ENCODE peak calls at places on chromosomes 7 and 10, in four cellular contexts. One of them, this sample, is unnamed.

GRCh38 chr10:119687192-119688032 is 36.2 kb downstream of the BAG3 start:
- DNase-seq in activated T-cell treated with anti-CD3 and anti-CD28 coated beads for 1 hour: no peak
- DNase-seq in astrocyte of the spinal cord: peak
- DNase-seq in putamen: no peak
- DNase-seq in this sample: no peak

GRCh38 chr10:131735577-131735976 is 165.2 kb upstream of the PPP2R2D start:
- DNase-seq in activated T-cell treated with anti-CD3 and anti-CD28 coated beads for 1 hour: no peak
- DNase-seq in astrocyte of the spinal cord: no peak
- DNase-seq in putamen: no peak
- DNase-seq in this sample: no peak

GRCh38 chr10:128432423-128432822 is 306.2 kb upstream of the MKI67 start:
- DNase-seq in putamen: no peak
- DNase-seq in activated T-cell treated with anti-CD3 and anti-CD28 coated beads for 1 hour: no peak
- DNase-seq in astrocyte of the spinal cord: no peak
- DNase-seq in this sample: no peak

GRCh38 chr7:135939268-135939667 is 37.9 kb downstream of the MTPN start:
- DNase-seq in putamen: no peak
- DNase-seq in astrocyte of the spinal cord: no peak
- DNase-seq in activated T-cell treated with anti-CD3 and anti-CD28 coated beads for 1 hour: no peak
- DNase-seq in this sample: no peak

GRCh38 chr10:126429275-126429674 is 41.0 kb upstream of the ADAM12 start:
- DNase-seq in putamen: no peak
- DNase-seq in astrocyte of the spinal cord: no peak
- DNase-seq in activated T-cell treated with anti-CD3 and anti-CD28 coated beads for 1 hour: no peak
- DNase-seq in this sample: no peak

GRCh38 chr10:114308470-114309110 is 69.5 kb downstream of the VWA2 start:
- DNase-seq in astrocyte of the spinal cord: peak
- DNase-seq in activated T-cell treated with anti-CD3 and anti-CD28 coated beads for 1 hour: no peak
- DNase-seq in putamen: no peak
- DNase-seq in this sample: no peak

GRCh38 chr7:21261627-21262564 is 166.0 kb upstream of the SP4 start:
- DNase-seq in activated T-cell treated with anti-CD3 and anti-CD28 coated beads for 1 hour: peak
- DNase-seq in astrocyte of the spinal cord: peak
- DNase-seq in putamen: peak
- DNase-seq in this sample: peak

GRCh38 chr10:5944389-5945202 is 32.7 kb downstream of the IL15RA start:
- DNase-seq in activated T-cell treated with anti-CD3 and anti-CD28 coated beads for 1 hour: no peak
- DNase-seq in putamen: no peak
- DNase-seq in astrocyte of the spinal cord: peak
- DNase-seq in this sample: peak

GRCh38 chr10:31101123-31101522 is 69.5 kb upstream of the ZNF438 start:
- DNase-seq in putamen: no peak
- DNase-seq in astrocyte of the spinal cord: peak
- DNase-seq in activated T-cell treated with anti-CD3 and anti-CD28 coated beads for 1 hour: peak
- DNase-seq in this sample: peak

GRCh38 chr10:521261-521660 is 168.2 kb downstream of the DIP2C start:
- DNase-seq in putamen: no peak
- DNase-seq in activated T-cell treated with anti-CD3 and anti-CD28 coated beads for 1 hour: no peak
- DNase-seq in astrocyte of the spinal cord: no peak
- DNase-seq in this sample: no peak

GRCh38 chr7:46169384-46169755 is 248.3 kb upstream of the IGFBP3 start:
- DNase-seq in astrocyte of the spinal cord: no peak
- DNase-seq in activated T-cell treated with anti-CD3 and anti-CD28 coated beads for 1 hour: no peak
- DNase-seq in putamen: no peak
- DNase-seq in this sample: no peak

GRCh38 chr7:128006550-128007292 is 24.5 kb downstream of the LRRC4 start:
- DNase-seq in putamen: no peak
- DNase-seq in astrocyte of the spinal cord: no peak
- DNase-seq in activated T-cell treated with anti-CD3 and anti-CD28 coated beads for 1 hour: no peak
- DNase-seq in this sample: no peak

GRCh38 chr10:25023278-25023677 is 6.9 kb downstream of the THNSL1 start:
- DNase-seq in activated T-cell treated with anti-CD3 and anti-CD28 coated beads for 1 hour: no peak
- DNase-seq in putamen: no peak
- DNase-seq in astrocyte of the spinal cord: peak
- DNase-seq in this sample: peak

This sample was measured in brain microvascular endothelial cell.